ENCODE peak calls at places on chromosome 12, in nine cellular contexts. I, Z, G, A, K, C, X, R and B are unnamed samples.

GRCh38 chr12:76957306-76957705 is 78.5 kb upstream of the CSRP2 start:
- DNase-seq in I (no peak), Z (no peak), G (no peak), A (no peak), K (no peak), C (no peak), X (no peak), R (no peak), B (no peak)

GRCh38 chr12:132429932-132430643 is 59.9 kb upstream of the FBRSL1 start:
- DNase-seq in I (peak), Z (no peak), G (peak), A (no peak), K (peak), C (peak), X (no peak), R (no peak), B (no peak)

GRCh38 chr12:130744274-130744673 is 28.2 kb upstream of the RIMBP2 start:
- DNase-seq in I (no peak), Z (no peak), G (no peak), A (no peak), K (no peak), C (no peak), X (no peak), R (no peak), B (no peak)

GRCh38 chr12:124680863-124681778 is 113.7 kb upstream of the NCOR2 start:
- DNase-seq in I (no peak), Z (no peak), G (no peak), A (no peak), K (peak), C (no peak), X (peak), R (peak), B (peak)

GRCh38 chr12:3483089-3483488 is 7.9 kb upstream of the PRMT8 start:
- DNase-seq in I (no peak), Z (no peak), G (no peak), A (no peak), K (no peak), C (no peak), X (no peak), R (no peak), B (no peak)

GRCh38 chr12:23803547-23803946 is 145.9 kb downstream of the SOX5 start:
- DNase-seq in I (no peak), Z (no peak), G (no peak), A (no peak), K (no peak), C (no peak), X (no peak), R (no peak), B (no peak)

GRCh38 chr12:106764738-106765137 is 9.7 kb upstream of the RIC8B start:
- DNase-seq in I (no peak), Z (no peak), G (no peak), A (no peak), K (peak), C (no peak), X (no peak), R (no peak), B (no peak)

GRCh38 chr12:19938031-19938430 is 430.3 kb upstream of the PDE3A start:
- DNase-seq in I (no peak), Z (no peak), G (no peak), A (no peak), K (no peak), C (no peak), X (peak), R (no peak), B (no peak)

GRCh38 chr12:52506858-52507715 is 13.1 kb downstream of the KRT5 start:
- DNase-seq in I (peak), Z (no peak), G (no peak), A (no peak), K (peak), C (no peak), X (peak), R (no peak), B (no peak)

GRCh38 chr12:130700492-130701401 is 15.4 kb downstream of the RIMBP2 start:
- DNase-seq in I (no peak), Z (no peak), G (no peak), A (no peak), K (no peak), C (no peak), X (no peak), R (no peak), B (no peak)

GRCh38 chr12:93146970-93147369 is 217.9 kb upstream of the EEA1 start:
- DNase-seq in I (no peak), Z (no peak), G (no peak), A (no peak), K (no peak), C (no peak), X (no peak), R (no peak), B (no peak)

GRCh38 chr12:114403690-114404450 is 2.1 kb downstream of the TBX5 start:
- DNase-seq in I (no peak), Z (no peak), G (no peak), A (no peak), K (no peak), C (no peak), X (no peak), R (no peak), B (no peak)

GRCh38 chr12:127294651-127295205 is 972.2 kb upstream of the TMEM132C start:
- DNase-seq in I (no peak), Z (no peak), G (no peak), A (no peak), K (no peak), C (no peak), X (no peak), R (no peak), B (no peak)

GRCh38 chr12:72012874-72013273 is 74.2 kb downstream of the TPH2 start:
- DNase-seq in I (no peak), Z (no peak), G (no peak), A (no peak), K (no peak), C (no peak), X (no peak), R (no peak), B (no peak)

GRCh38 chr12:106774808-106775524 is 484 bp downstream of the RIC8B start:
- DNase-seq in I (no peak), Z (no peak), G (no peak), A (no peak), K (no peak), C (no peak), X (peak), R (no peak), B (no peak)

GRCh38 chr12:78115889-78116288 is 285.2 kb downstream of the NAV3 start:
- DNase-seq in I (no peak), Z (no peak), G (no peak), A (no peak), K (no peak), C (no peak), X (no peak), R (no peak), B (no peak)

DNA sequence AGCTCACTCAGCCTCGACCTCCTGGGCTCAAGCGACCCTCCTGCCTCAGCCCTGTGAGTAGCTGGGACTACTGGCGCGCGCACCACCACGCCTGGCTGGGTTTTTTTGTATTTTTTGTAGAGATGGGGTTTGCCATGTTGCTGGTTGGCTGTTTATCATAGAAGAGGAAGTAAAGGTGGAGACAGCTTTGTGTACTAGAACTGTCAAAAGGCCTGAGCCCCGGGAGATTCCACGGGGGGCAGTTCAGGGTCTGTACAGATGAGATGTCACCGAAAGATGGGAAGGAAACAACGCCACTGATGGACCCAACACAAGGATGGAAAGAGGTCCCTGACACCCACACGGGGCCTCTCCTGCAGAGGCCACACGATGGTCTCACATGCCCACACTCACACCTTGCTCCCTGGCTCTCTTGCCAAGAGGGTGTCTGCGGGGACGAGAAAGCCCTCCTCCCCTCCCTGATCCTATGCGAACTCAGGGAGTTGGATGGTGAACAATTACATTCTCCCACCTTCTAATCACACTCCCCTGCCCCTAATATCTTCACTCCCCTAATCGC is 66.6 kb downstream of the KDM2B start:
- DNase-seq in I (no peak), Z (no peak), G (no peak), A (no peak), K (no peak), C (no peak), X (no peak), R (no peak), B (no peak)
- H3K27ac ChIP-seq in I (no peak), Z (no peak), G (no peak), A (no peak), K (no peak), C (peak), X (no peak), R (no peak), B (no peak)

GRCh38 chr12:6146509-6146908 is 22.0 kb upstream of the VWF start:
- DNase-seq in I (no peak), Z (no peak), G (no peak), A (no peak), K (no peak), C (no peak), X (no peak), R (no peak), B (no peak)

GRCh38 chr12:6145584-6145983 is 21.1 kb upstream of the VWF start:
- DNase-seq in I (no peak), Z (no peak), G (no peak), A (no peak), K (no peak), C (no peak), X (peak), R (no peak), B (no peak)

GRCh38 chr12:6141048-6141447 is 16.6 kb upstream of the VWF start:
- DNase-seq in I (no peak), Z (peak), G (no peak), A (no peak), K (no peak), C (no peak), X (peak), R (no peak), B (no peak)

GRCh38 chr12:6135071-6135470 is 10.6 kb upstream of the VWF start:
- DNase-seq in I (no peak), Z (no peak), G (no peak), A (no peak), K (no peak), C (no peak), X (peak), R (no peak), B (no peak)

DNA sequence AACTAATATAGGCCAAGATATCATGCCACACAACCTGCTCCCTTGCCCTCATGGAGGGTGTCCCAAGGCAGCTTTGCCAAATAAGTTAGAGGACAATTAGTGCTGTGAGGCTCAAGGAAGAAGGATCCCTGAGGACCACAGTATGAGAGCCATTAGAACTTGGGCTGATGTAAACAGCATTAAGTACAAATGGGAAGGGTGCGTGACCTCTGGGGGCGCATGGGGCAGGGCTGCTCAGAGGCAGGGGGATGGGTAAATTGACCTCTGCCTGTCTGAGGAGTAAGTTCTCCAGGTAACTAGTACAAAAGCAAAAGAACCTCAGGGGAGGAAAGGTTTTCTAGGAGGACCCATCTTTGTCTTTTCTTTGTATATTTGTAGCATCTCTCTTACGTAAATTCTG is 16.2 kb upstream of the VWF start:
- DNase-seq in I (no peak), Z (no peak), G (no peak), A (no peak), K (no peak), C (no peak), X (no peak), R (no peak), B (no peak)
- H3K27ac ChIP-seq in I (no peak), Z (peak), G (peak), A (peak), K (no peak), C (no peak), X (peak), R (no peak), B (peak)

GRCh38 chr12:112022241-112023016 is 9.2 kb downstream of the ERP29 start:
- DNase-seq in I (no peak), Z (no peak), G (no peak), A (no peak), K (no peak), C (no peak), X (no peak), R (no peak), B (no peak)

GRCh38 chr12:112020947-112021457 is 7.8 kb downstream of the ERP29 start:
- DNase-seq in I (no peak), Z (no peak), G (no peak), A (no peak), K (no peak), C (no peak), X (no peak), R (no peak), B (no peak)

GRCh38 chr12:112018571-112019237 is 5.5 kb downstream of the ERP29 start:
- DNase-seq in I (no peak), Z (no peak), G (no peak), A (no peak), K (no peak), C (no peak), X (peak), R (no peak), B (no peak)

GRCh38 chr12:112025808-112026375 is 12.7 kb downstream of the ERP29 start:
- DNase-seq in I (no peak), Z (no peak), G (no peak), A (no peak), K (no peak), C (no peak), X (peak), R (no peak), B (no peak)

DNA sequence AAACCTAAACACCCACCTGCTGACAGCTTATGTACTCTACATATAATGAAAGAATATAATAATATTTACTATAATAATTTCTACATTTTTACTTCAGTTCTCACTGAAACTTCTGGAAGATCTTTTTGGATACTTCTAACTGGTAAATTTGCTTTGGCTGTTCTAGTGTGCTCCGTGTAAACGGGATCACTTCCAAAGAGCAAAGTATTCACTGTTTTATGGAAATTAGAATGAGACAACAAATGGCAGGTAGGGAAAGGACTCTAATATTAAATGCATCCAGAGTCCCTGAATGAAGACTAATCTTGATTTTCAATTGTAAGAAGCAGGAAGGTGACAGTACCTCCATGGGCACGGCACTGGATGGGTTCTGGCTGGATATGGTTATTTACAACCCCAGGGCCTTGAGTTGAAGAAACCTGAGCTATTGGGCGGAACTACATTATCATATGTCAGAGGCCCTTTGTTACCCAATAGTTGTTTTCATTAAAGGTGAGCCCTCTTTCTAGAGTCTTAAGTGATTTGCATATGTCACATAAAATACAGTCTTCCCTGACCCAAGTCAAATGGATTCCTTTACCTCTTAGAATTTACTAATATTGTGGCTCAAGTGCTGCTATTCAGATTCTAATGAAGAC is 10.7 kb downstream of the ERP29 start:
- DNase-seq in I (no peak), Z (no peak), G (no peak), A (no peak), K (no peak), C (no peak), X (no peak), R (no peak), B (no peak)
- H3K27ac ChIP-seq in I (no peak), Z (no peak), G (no peak), A (no peak), K (no peak), C (no peak), X (no peak), R (no peak), B (no peak)

DNA sequence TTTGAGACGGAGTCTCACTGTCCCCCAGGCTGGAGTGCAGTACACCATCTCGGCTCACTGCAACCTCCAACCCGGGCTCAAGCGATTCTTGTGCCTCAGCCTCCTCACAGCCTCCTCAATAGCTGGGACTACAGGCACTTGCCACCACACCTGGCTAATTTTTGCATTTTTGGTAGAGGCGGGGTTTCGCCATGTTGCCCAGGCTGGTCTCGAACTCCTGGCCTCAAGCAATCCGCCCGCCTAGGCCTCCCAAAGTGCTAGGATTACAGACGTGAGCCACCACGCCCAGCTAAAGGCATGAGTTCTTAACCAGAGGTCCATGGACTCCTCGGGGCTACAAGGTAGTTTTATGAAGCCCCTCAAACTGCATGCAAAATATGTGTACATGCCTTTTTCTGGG is 2.1 kb downstream of the SARNP start:
- DNase-seq in I (no peak), Z (no peak), G (no peak), A (no peak), K (no peak), C (no peak), X (no peak), R (no peak), B (no peak)
- H3K27ac ChIP-seq in I (no peak), Z (no peak), G (no peak), A (no peak), K (no peak), C (no peak), X (no peak), R (no peak), B (no peak)

GRCh38 chr12:105384220-105384619 is 53.7 kb downstream of the C12orf75 start:
- DNase-seq in I (no peak), Z (no peak), G (no peak), A (no peak), K (no peak), C (no peak), X (no peak), R (no peak), B (no peak)

GRCh38 chr12:105385141-105385540 is 54.6 kb downstream of the C12orf75 start:
- DNase-seq in I (no peak), Z (no peak), G (no peak), A (no peak), K (no peak), C (no peak), X (no peak), R (no peak), B (no peak)

GRCh38 chr12:105386431-105386830 is 55.9 kb downstream of the C12orf75 start:
- DNase-seq in I (no peak), Z (no peak), G (no peak), A (no peak), K (no peak), C (no peak), X (no peak), R (no peak), B (no peak)

GRCh38 chr12:105378821-105379400 is 48.4 kb downstream of the C12orf75 start:
- DNase-seq in I (no peak), Z (no peak), G (no peak), A (no peak), K (peak), C (no peak), X (peak), R (no peak), B (no peak)

DNA sequence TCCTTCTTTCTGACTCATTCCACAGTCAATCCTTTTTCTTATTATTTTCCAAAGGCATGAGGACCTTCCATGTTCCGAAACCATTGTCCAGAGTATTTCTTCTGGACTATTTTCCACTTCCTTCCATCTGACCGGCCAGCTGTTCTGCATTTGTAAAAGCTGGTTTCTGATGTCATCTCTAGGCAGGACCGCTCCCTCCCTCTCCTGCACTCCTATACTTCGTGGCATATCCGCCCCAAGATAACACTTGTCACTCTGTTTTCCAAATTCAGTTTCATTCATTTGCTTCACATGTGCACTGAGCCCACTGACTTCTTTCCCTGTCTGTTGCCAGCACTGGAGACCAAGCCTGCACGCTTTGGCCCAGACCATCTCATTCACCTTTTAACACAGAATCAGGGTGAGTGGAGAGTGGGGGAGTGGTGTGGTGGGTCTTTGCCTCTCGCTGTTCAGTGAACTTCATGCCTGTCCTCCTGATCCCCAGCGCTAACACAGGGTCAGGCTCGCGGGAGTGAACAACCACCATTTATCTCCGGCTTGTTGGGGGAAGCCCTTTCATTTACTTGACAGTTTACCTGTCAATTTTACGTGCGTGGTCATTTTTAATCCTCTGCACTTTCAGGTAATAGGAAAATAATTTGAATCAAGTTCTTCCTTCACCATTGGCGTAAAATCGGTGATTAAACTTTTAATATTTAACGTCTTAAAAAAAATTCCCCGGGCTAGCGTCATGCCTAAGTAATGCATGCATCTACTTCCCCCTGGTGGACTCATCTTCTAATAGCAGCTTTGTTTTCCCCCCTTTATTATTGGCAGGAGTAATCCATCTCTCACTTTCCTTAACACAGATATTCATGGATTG is 52.5 kb downstream of the C12orf75 start:
- DNase-seq in I (peak), Z (no peak), G (no peak), A (no peak), K (peak), C (no peak), X (peak), R (no peak), B (no peak)
- H3K27ac ChIP-seq in I (no peak), Z (peak), G (no peak), A (no peak), K (peak), C (no peak), X (peak), R (peak), B (no peak)

GRCh38 chr12:56722832-56723231 is 2.3 kb downstream of the NACA start:
- DNase-seq in I (no peak), Z (no peak), G (no peak), A (no peak), K (no peak), C (no peak), X (no peak), R (no peak), B (no peak)
- H3K27ac ChIP-seq in I (peak), Z (no peak), G (no peak), A (no peak), K (no peak), C (peak), X (no peak), R (no peak), B (no peak)

GRCh38 chr12:53740130-53740491 is 11.7 kb downstream of the CISTR start:
- DNase-seq in I (no peak), Z (no peak), G (no peak), A (no peak), K (no peak), C (no peak), X (no peak), R (no peak), B (no peak)

GRCh38 chr12:53737494-53737808 is 10.2 kb upstream of the CALCOCO1 start:
- DNase-seq in I (no peak), Z (no peak), G (no peak), A (no peak), K (no peak), C (no peak), X (no peak), R (no peak), B (no peak)

GRCh38 chr12:53738834-53739284 is 11.6 kb upstream of the CALCOCO1 start:
- DNase-seq in I (no peak), Z (no peak), G (no peak), A (no peak), K (no peak), C (no peak), X (no peak), R (no peak), B (no peak)

GRCh38 chr12:53737951-53738833 is 10.9 kb upstream of the CALCOCO1 start:
- DNase-seq in I (no peak), Z (no peak), G (peak), A (no peak), K (no peak), C (peak), X (no peak), R (no peak), B (no peak)

GRCh38 chr12:53739285-53740129 is 12.3 kb upstream of the CALCOCO1 start:
- DNase-seq in I (no peak), Z (no peak), G (no peak), A (no peak), K (no peak), C (no peak), X (no peak), R (no peak), B (no peak)
- H3K27ac ChIP-seq in I (no peak), Z (no peak), G (no peak), A (no peak), K (no peak), C (no peak), X (no peak), R (no peak), B (peak)